ENCODE peak calls at places on chromosome 6, in nine cellular contexts. One of them, this sample, is unnamed.
A peak's percentile ranks its signal among the peaks of the same experiment; 100 is the strongest.

GRCh38 chr6:24495516-24495847 is 713 bp downstream of the ALDH5A1 start:
- DNase-seq in small intestine: peak; percentile 32
- DNase-seq in effector CD8-positive, alpha-beta T cell: peak; percentile 21
- DNase-seq in activated naive CD8-positive, alpha-beta T cell treated with anti-CD3 and anti-CD28 coated beads for 36 hours: peak; percentile 31
- DNase-seq in Peyer's patch: peak; percentile 61
- DNase-seq in kidney epithelial cell: no peak
- DNase-seq in neural crest cell: peak; percentile 38
- DNase-seq in ecto neural progenitor cell: no peak
- DNase-seq in NCI-H1092: no peak
- DNase-seq in this sample: no peak

GRCh38 chr6:165055231-165055630 is 254.2 kb downstream of the C6orf118 start:
- DNase-seq in NCI-H1092: no peak
- DNase-seq in kidney epithelial cell: no peak
- DNase-seq in small intestine: no peak
- DNase-seq in activated naive CD8-positive, alpha-beta T cell treated with anti-CD3 and anti-CD28 coated beads for 36 hours: no peak
- DNase-seq in neural crest cell: no peak
- DNase-seq in Peyer's patch: no peak
- DNase-seq in effector CD8-positive, alpha-beta T cell: no peak
- DNase-seq in ecto neural progenitor cell: no peak
- DNase-seq in this sample: no peak

GRCh38 chr6:82270791-82271392 is 23.3 kb upstream of the IBTK start:
- DNase-seq in kidney epithelial cell: no peak
- DNase-seq in NCI-H1092: no peak
- DNase-seq in Peyer's patch: no peak
- DNase-seq in ecto neural progenitor cell: no peak
- DNase-seq in activated naive CD8-positive, alpha-beta T cell treated with anti-CD3 and anti-CD28 coated beads for 36 hours: no peak
- DNase-seq in effector CD8-positive, alpha-beta T cell: no peak
- DNase-seq in small intestine: peak; percentile 47
- DNase-seq in neural crest cell: no peak
- DNase-seq in this sample: no peak

GRCh38 chr6:5361371-5361770 is 100.1 kb downstream of the FARS2 start:
- DNase-seq in neural crest cell: no peak
- DNase-seq in Peyer's patch: no peak
- DNase-seq in kidney epithelial cell: no peak
- DNase-seq in NCI-H1092: no peak
- DNase-seq in ecto neural progenitor cell: no peak
- DNase-seq in activated naive CD8-positive, alpha-beta T cell treated with anti-CD3 and anti-CD28 coated beads for 36 hours: no peak
- DNase-seq in small intestine: peak; percentile 12
- DNase-seq in effector CD8-positive, alpha-beta T cell: no peak
- DNase-seq in this sample: no peak

GRCh38 chr6:73870907-73871306 is 174.9 kb downstream of the CD109 start:
- DNase-seq in Peyer's patch: no peak
- DNase-seq in small intestine: no peak
- DNase-seq in ecto neural progenitor cell: no peak
- DNase-seq in activated naive CD8-positive, alpha-beta T cell treated with anti-CD3 and anti-CD28 coated beads for 36 hours: no peak
- DNase-seq in kidney epithelial cell: no peak
- DNase-seq in neural crest cell: no peak
- DNase-seq in NCI-H1092: no peak
- DNase-seq in effector CD8-positive, alpha-beta T cell: no peak
- DNase-seq in this sample: no peak

GRCh38 chr6:7060769-7061516 is 46.8 kb upstream of the RREB1 start:
- DNase-seq in kidney epithelial cell: no peak
- DNase-seq in neural crest cell: no peak
- DNase-seq in effector CD8-positive, alpha-beta T cell: no peak
- DNase-seq in ecto neural progenitor cell: no peak
- DNase-seq in Peyer's patch: no peak
- DNase-seq in NCI-H1092: no peak
- DNase-seq in activated naive CD8-positive, alpha-beta T cell treated with anti-CD3 and anti-CD28 coated beads for 36 hours: no peak
- DNase-seq in small intestine: peak; percentile 56
- DNase-seq in this sample: no peak

GRCh38 chr6:110682460-110682853 is 132.8 kb downstream of the CDK19 start:
- DNase-seq in effector CD8-positive, alpha-beta T cell: peak; percentile 30
- DNase-seq in Peyer's patch: no peak
- DNase-seq in small intestine: peak; percentile 93
- DNase-seq in neural crest cell: peak; percentile 61
- DNase-seq in activated naive CD8-positive, alpha-beta T cell treated with anti-CD3 and anti-CD28 coated beads for 36 hours: peak; percentile 53
- DNase-seq in ecto neural progenitor cell: no peak
- DNase-seq in kidney epithelial cell: peak; percentile 54
- DNase-seq in NCI-H1092: peak; percentile 57
- DNase-seq in this sample: peak; percentile 72

GRCh38 chr6:2196079-2196679 is 49.2 kb downstream of the GMDS start:
- DNase-seq in NCI-H1092: peak; percentile 16
- DNase-seq in neural crest cell: peak; percentile 18
- DNase-seq in activated naive CD8-positive, alpha-beta T cell treated with anti-CD3 and anti-CD28 coated beads for 36 hours: no peak
- DNase-seq in ecto neural progenitor cell: no peak
- DNase-seq in effector CD8-positive, alpha-beta T cell: no peak
- DNase-seq in kidney epithelial cell: no peak
- DNase-seq in small intestine: peak; percentile 73
- DNase-seq in Peyer's patch: no peak
- DNase-seq in this sample: peak; percentile 17

GRCh38 chr6:6724319-6725119 is 136.0 kb downstream of the LY86 start:
- DNase-seq in neural crest cell: peak; percentile 70
- DNase-seq in small intestine: peak; percentile 84
- DNase-seq in activated naive CD8-positive, alpha-beta T cell treated with anti-CD3 and anti-CD28 coated beads for 36 hours: peak; percentile 37
- DNase-seq in NCI-H1092: no peak
- DNase-seq in effector CD8-positive, alpha-beta T cell: peak; percentile 35
- DNase-seq in Peyer's patch: peak; percentile 82
- DNase-seq in kidney epithelial cell: no peak
- DNase-seq in ecto neural progenitor cell: peak; percentile 84
- DNase-seq in this sample: peak; percentile 44

GRCh38 chr6:21679761-21680265 is 86.3 kb downstream of the SOX4 start:
- DNase-seq in ecto neural progenitor cell: no peak
- DNase-seq in small intestine: no peak
- DNase-seq in NCI-H1092: no peak
- DNase-seq in Peyer's patch: no peak
- DNase-seq in kidney epithelial cell: peak; percentile 60
- DNase-seq in neural crest cell: no peak
- DNase-seq in activated naive CD8-positive, alpha-beta T cell treated with anti-CD3 and anti-CD28 coated beads for 36 hours: no peak
- DNase-seq in effector CD8-positive, alpha-beta T cell: no peak
- DNase-seq in this sample: no peak

GRCh38 chr6:136226027-136226673 is 24.0 kb downstream of the MTFR2 start:
- DNase-seq in Peyer's patch: no peak
- DNase-seq in activated naive CD8-positive, alpha-beta T cell treated with anti-CD3 and anti-CD28 coated beads for 36 hours: peak; percentile 36
- DNase-seq in ecto neural progenitor cell: peak; percentile 53
- DNase-seq in kidney epithelial cell: no peak
- DNase-seq in neural crest cell: peak; percentile 65
- DNase-seq in small intestine: peak; percentile 60
- DNase-seq in NCI-H1092: peak; percentile 2
- DNase-seq in effector CD8-positive, alpha-beta T cell: peak; percentile 24
- DNase-seq in this sample: no peak

GRCh38 chr6:159168536-159169192 is 536 bp upstream of the FNDC1 start:
- DNase-seq in Peyer's patch: no peak
- DNase-seq in NCI-H1092: peak; percentile 6
- DNase-seq in ecto neural progenitor cell: peak; percentile 85
- DNase-seq in small intestine: no peak
- DNase-seq in activated naive CD8-positive, alpha-beta T cell treated with anti-CD3 and anti-CD28 coated beads for 36 hours: no peak
- DNase-seq in effector CD8-positive, alpha-beta T cell: no peak
- DNase-seq in neural crest cell: peak; percentile 61
- DNase-seq in kidney epithelial cell: no peak
- DNase-seq in this sample: no peak

GRCh38 chr6:160253242-160253641 is 5.4 kb downstream of the SLC22A2 start:
- DNase-seq in small intestine: no peak
- DNase-seq in activated naive CD8-positive, alpha-beta T cell treated with anti-CD3 and anti-CD28 coated beads for 36 hours: no peak
- DNase-seq in neural crest cell: no peak
- DNase-seq in effector CD8-positive, alpha-beta T cell: no peak
- DNase-seq in Peyer's patch: no peak
- DNase-seq in kidney epithelial cell: no peak
- DNase-seq in ecto neural progenitor cell: no peak
- DNase-seq in NCI-H1092: no peak
- DNase-seq in this sample: no peak

This sample was measured in HFF-Myc.